ENCODE peak calls at places on chromosomes 11 and 22, in ten cellular contexts. G, I, A, Z, R, X, L, M, V and T are unnamed samples.

GRCh38 chr22:27454807-27455450 is 346.6 kb downstream of the MN1 start:
- ATAC-seq in G (no peak), I (no peak), A (no peak), Z (no peak), R (no peak), X (no peak), L (no peak), M (no peak), V (no peak), T (no peak)

GRCh38 chr11:67745181-67745726 is 70.8 kb upstream of the ALDH3B2 start:
- ATAC-seq in G (no peak), I (no peak), A (no peak), Z (no peak), R (no peak), X (no peak), L (no peak), M (no peak), V (no peak), T (no peak)

GRCh38 chr22:38721551-38721950 is 15.8 kb downstream of the GTPBP1 start:
- ATAC-seq in G (no peak), I (no peak), A (no peak), Z (no peak), R (no peak), X (no peak), L (no peak), M (no peak), V (no peak), T (no peak)

GRCh38 chr11:15800121-15800800 is 556.1 kb downstream of the SOX6 start:
- ATAC-seq in G (peak), I (no peak), A (peak), Z (peak), R (no peak), X (no peak), L (peak), M (peak), V (peak), T (peak)

GRCh38 chr22:18970180-18970947 is 34.3 kb upstream of the PRODH start:
- ATAC-seq in G (peak), I (peak), A (peak), Z (peak), R (peak), X (peak), L (no peak), M (peak), V (peak), T (peak)

GRCh38 chr22:20998411-20999336 is 3.2 kb downstream of the THAP7 start:
- ATAC-seq in G (no peak), I (no peak), A (no peak), Z (no peak), R (no peak), X (no peak), L (no peak), M (no peak), V (no peak), T (no peak)

GRCh38 chr11:13942908-13943505 is 19.5 kb upstream of the SPON1 start:
- ATAC-seq in G (no peak), I (no peak), A (no peak), Z (peak), R (peak), X (no peak), L (no peak), M (no peak), V (no peak), T (peak)

GRCh38 chr11:130124096-130124495 is 35.5 kb upstream of the ST14 start:
- ATAC-seq in G (peak), I (no peak), A (peak), Z (peak), R (peak), X (peak), L (peak), M (no peak), V (peak), T (peak)

GRCh38 chr11:112949781-112950575 is 11.2 kb upstream of the NCAM1 start:
- ATAC-seq in G (no peak), I (no peak), A (no peak), Z (no peak), R (no peak), X (no peak), L (peak), M (no peak), V (no peak), T (no peak)

GRCh38 chr22:27585141-27585540 is 216.4 kb downstream of the MN1 start:
- ATAC-seq in G (no peak), I (no peak), A (no peak), Z (no peak), R (peak), X (no peak), L (no peak), M (no peak), V (no peak), T (no peak)

GRCh38 chr11:63560506-63561179 is 2.5 kb downstream of the PLAAT2 start:
- ATAC-seq in G (peak), I (no peak), A (peak), Z (peak), R (peak), X (no peak), L (peak), M (no peak), V (peak), T (peak)

GRCh38 chr11:65584723-65585171 is 8.9 kb downstream of the EHBP1L1 start:
- ATAC-seq in G (no peak), I (no peak), A (no peak), Z (no peak), R (no peak), X (no peak), L (no peak), M (no peak), V (peak), T (no peak)

GRCh38 chr22:43642807-43643206 is 169.3 kb downstream of the EFCAB6 start:
- ATAC-seq in G (no peak), I (no peak), A (no peak), Z (no peak), R (no peak), X (no peak), L (no peak), M (no peak), V (no peak), T (no peak)

GRCh38 chr11:65419773-65420481 is 2.7 kb upstream of the NEAT1 start:
- ATAC-seq in G (peak), I (no peak), A (peak), Z (peak), R (peak), X (peak), L (peak), M (no peak), V (peak), T (peak)

GRCh38 chr22:39284983-39285382 is 34.4 kb downstream of the RPL3 start:
- ATAC-seq in G (no peak), I (no peak), A (no peak), Z (no peak), R (no peak), X (no peak), L (no peak), M (no peak), V (no peak), T (no peak)

GRCh38 chr11:46272816-46273427 is 4.5 kb upstream of the CREB3L1 start:
- ATAC-seq in G (peak), I (no peak), A (no peak), Z (peak), R (peak), X (peak), L (peak), M (no peak), V (peak), T (peak)

GRCh38 chr11:14144905-14145304 is 182.4 kb downstream of the SPON1 start:
- ATAC-seq in G (peak), I (no peak), A (no peak), Z (peak), R (peak), X (no peak), L (no peak), M (peak), V (no peak), T (no peak)

GRCh38 chr11:64887757-64888405 is 9.5 kb upstream of the EHD1 start:
- ATAC-seq in G (peak), I (peak), A (peak), Z (peak), R (peak), X (peak), L (peak), M (peak), V (peak), T (peak)